ENCODE peak calls at places on chromosomes 12 and 14, in nine cellular contexts. F is GF-D8, M is germinal center, N is colonic mucosa, U is HT1080, P is amniotic stem cell, X is stomach, I is A549, Z is DMS153. H is an unnamed sample.

GRCh38 chr12:52655720-52656124 is 3.7 kb upstream of the KRT2 start:
- DNase-seq in U (no peak), N (no peak), F (no peak), Z (no peak), X (peak), M (no peak), P (no peak), I (no peak), H (no peak)

GRCh38 chr12:19575307-19576243 is 136.3 kb downstream of the AEBP2 start:
- DNase-seq in M (no peak), X (peak), U (peak), P (peak), N (peak), F (no peak), Z (peak), I (peak), H (no peak)

GRCh38 chr12:97985834-97986233 is 523.2 kb downstream of the RMST start:
- DNase-seq in X (no peak), N (no peak), Z (no peak), U (no peak), M (no peak), F (no peak), I (no peak), P (no peak), H (no peak)

GRCh38 chr12:1311145-1311544 is 283.2 kb downstream of the FBXL14 start:
- DNase-seq in U (no peak), N (no peak), I (no peak), X (no peak), P (no peak), Z (no peak), F (no peak), M (no peak), H (no peak)

GRCh38 chr12:32891956-32892355 is 4.6 kb downstream of the PKP2 start:
- DNase-seq in U (peak), N (no peak), I (peak), Z (no peak), F (no peak), P (no peak), X (no peak), M (no peak), H (no peak)

GRCh38 chr12:131929530-131930456 is 717 bp downstream of the PUS1 start:
- DNase-seq in N (peak), P (no peak), Z (no peak), I (peak), U (no peak), F (no peak), M (peak), X (no peak), H (peak)

GRCh38 chr14:102586420-102587119 is 5.9 kb upstream of the RCOR1 start:
- DNase-seq in N (no peak), P (no peak), U (no peak), F (no peak), I (no peak), M (no peak), Z (no peak), X (no peak), H (no peak)

GRCh38 chr14:47509957-47510356 is 165.4 kb downstream of the MDGA2 start:
- DNase-seq in N (no peak), M (no peak), U (no peak), Z (no peak), I (no peak), P (no peak), F (no peak), X (no peak), H (no peak)

GRCh38 chr12:54028324-54029201 is at the start of gene HOXC6:
- DNase-seq in I (peak), M (peak), U (no peak), Z (no peak), F (no peak), P (no peak), X (no peak), N (no peak), H (no peak)

GRCh38 chr12:90015228-90015627 is 306.6 kb upstream of the ATP2B1 start:
- DNase-seq in P (no peak), M (no peak), N (no peak), U (peak), X (no peak), F (no peak), Z (no peak), I (no peak), H (no peak)

GRCh38 chr12:66716522-66716921 is 37.6 kb upstream of the GRIP1 start:
- DNase-seq in F (no peak), Z (no peak), P (no peak), X (no peak), I (no peak), N (no peak), M (no peak), U (no peak), H (no peak)

GRCh38 chr12:52676163-52676562 is 4.0 kb downstream of the KRT1 start:
- DNase-seq in M (no peak), F (no peak), P (no peak), Z (no peak), X (no peak), U (no peak), I (no peak), N (no peak), H (no peak)

GRCh38 chr14:105525861-105526780 is at the start of gene TMEM121:
- DNase-seq in M (peak), P (no peak), N (no peak), I (peak), Z (no peak), X (no peak), U (no peak), F (no peak), H (peak)

GRCh38 chr12:51714666-51715065 is 123.6 kb downstream of the SCN8A start:
- DNase-seq in M (no peak), U (peak), I (no peak), F (no peak), P (no peak), Z (no peak), X (no peak), N (no peak), H (no peak)

GRCh38 chr14:36655963-36656768 is 5.5 kb upstream of the PAX9 start:
- DNase-seq in I (peak), P (no peak), M (peak), U (no peak), N (peak), Z (peak), F (no peak), X (no peak), H (peak)

H was measured in RPMI8226.